ENCODE peak calls at places on chromosomes 1 and 21, in seven cellular contexts. C is activated T-cell treated with anti-CD3 and anti-CD28 coated beads for 1 hour; F is iPS-NIHi11; M is stimulated activated CD4-positive, alpha-beta T cell treated with anti-CD3 and anti-CD28 coated beads, Interleukin-4, amount 100 ng/mL, for 4 hours; N is ACHN; P is SHP77; K is iris pigment epithelial cell. I is an unnamed sample.

GRCh38 chr1:68083686-68084085 is 33.3 kb upstream of the DIRAS3 start:
- DNase-seq in C (no peak), F (no peak), M (no peak), N (no peak), P (no peak), K (no peak), I (no peak)

GRCh38 chr1:205709059-205709398 is 28.7 kb upstream of the SLC45A3 start:
- DNase-seq in C (no peak), F (no peak), M (no peak), N (peak), P (no peak), K (peak), I (no peak)

GRCh38 chr1:89989099-89989498 is 5.8 kb upstream of the ZNF326 start:
- DNase-seq in C (no peak), F (no peak), M (no peak), N (no peak), P (no peak), K (no peak), I (no peak)

GRCh38 chr1:87182611-87183010 is 146.1 kb upstream of the LMO4 start:
- DNase-seq in C (no peak), F (no peak), M (no peak), N (no peak), P (no peak), K (no peak), I (no peak)

GRCh38 chr21:28615276-28615675 is 377.4 kb downstream of the LTN1 start:
- DNase-seq in C (no peak), F (no peak), M (no peak), N (no peak), P (no peak), K (peak), I (no peak)

GRCh38 chr1:65174585-65174984 is 26.6 kb downstream of the AK4 start:
- DNase-seq in C (no peak), F (no peak), M (no peak), N (peak), P (no peak), K (peak), I (no peak)

GRCh38 chr1:182604128-182604834 is at the start of gene RGS16:
- DNase-seq in C (peak), F (peak), M (peak), N (peak), P (peak), K (peak), I (peak)

GRCh38 chr1:24002664-24003063 is 22.5 kb upstream of the SRSF10 start:
- DNase-seq in C (no peak), F (no peak), M (no peak), N (no peak), P (no peak), K (no peak), I (no peak)

GRCh38 chr1:143497374-143497747 is 474.4 kb downstream of the FAM72C start:
- DNase-seq in C (no peak), F (no peak), M (no peak), N (no peak), P (no peak), K (no peak), I (no peak)

GRCh38 chr1:21297975-21298374 is 7.7 kb upstream of the ECE1 start:
- DNase-seq in C (no peak), F (no peak), M (no peak), N (peak), P (no peak), K (no peak), I (no peak)

GRCh38 chr21:45756669-45757068 is 113.1 kb downstream of the PCBP3 start:
- DNase-seq in C (no peak), F (no peak), M (no peak), N (no peak), P (no peak), K (no peak), I (no peak)

GRCh38 chr1:156550346-156550745 is 22.0 kb downstream of the IQGAP3 start:
- DNase-seq in C (no peak), F (no peak), M (no peak), N (no peak), P (no peak), K (no peak), I (no peak)

GRCh38 chr1:23249785-23250184 is 32.5 kb upstream of the HTR1D start:
- DNase-seq in C (no peak), F (no peak), M (no peak), N (no peak), P (no peak), K (peak), I (peak)

GRCh38 chr1:211616231-211617031 is 37.5 kb upstream of the SLC30A1 start:
- DNase-seq in C (no peak), F (no peak), M (no peak), N (no peak), P (no peak), K (no peak), I (no peak)

GRCh38 chr21:27581168-27581567 is 614.3 kb upstream of the ADAMTS5 start:
- DNase-seq in C (no peak), F (no peak), M (no peak), N (no peak), P (no peak), K (peak), I (no peak)

GRCh38 chr1:119611701-119612113 is 36.4 kb downstream of the ZNF697 start:
- DNase-seq in C (peak), F (peak), M (peak), N (peak), P (peak), K (peak), I (peak)

GRCh38 chr1:41695118-41695517 is 210.6 kb upstream of the EDN2 start:
- DNase-seq in C (no peak), F (no peak), M (no peak), N (no peak), P (no peak), K (no peak), I (peak)

GRCh38 chr1:18783705-18784522 is 75.5 kb downstream of the TAS1R2 start:
- DNase-seq in C (no peak), F (no peak), M (no peak), N (no peak), P (no peak), K (no peak), I (no peak)

GRCh38 chr1:64135501-64136245 is 67.8 kb upstream of the UBE2U start:
- DNase-seq in C (no peak), F (no peak), M (no peak), N (no peak), P (no peak), K (peak), I (no peak)

I was measured in NCI-H1105 treated with DMSO at 0.1 percent for 48 hours.